ENCODE peak calls at places on chromosomes 6 and 20, in eight cellular contexts. N is fibroblast of the conjunctiva; D is GM19239; J is SW 1271; Q is EL; T is choroid plexus epithelial cell; P is central memory CD4-positive, alpha-beta T cell; E is psoas muscle. G is an unnamed sample.

GRCh38 chr6:14384175-14384949 is 266.8 kb downstream of the CD83 start:
- DNase-seq in N (no peak), D (no peak), J (no peak), Q (no peak), T (no peak), P (no peak), E (no peak), G (no peak)

GRCh38 chr6:75689576-75689975 is 59.5 kb upstream of the MYO6 start:
- DNase-seq in N (no peak), D (no peak), J (no peak), Q (no peak), T (no peak), P (no peak), E (no peak), G (no peak)

GRCh38 chr6:158819213-158819976 is at the start of gene EZR:
- DNase-seq in N (peak), D (peak), J (peak), Q (peak), T (peak), P (peak), E (peak), G (peak)

GRCh38 chr20:48668451-48668946 is 159.3 kb downstream of the PREX1 start:
- DNase-seq in N (peak), D (no peak), J (no peak), Q (peak), T (peak), P (no peak), E (peak), G (no peak)

GRCh38 chr20:37298190-37298939 is 8.9 kb downstream of the MANBAL start:
- DNase-seq in N (no peak), D (no peak), J (no peak), Q (peak), T (peak), P (no peak), E (peak), G (no peak)

GRCh38 chr20:46255440-46256104 is 52.7 kb downstream of the CDH22 start:
- DNase-seq in N (no peak), D (no peak), J (no peak), Q (peak), T (peak), P (no peak), E (peak), G (no peak)

GRCh38 chr6:147194652-147195403 is 9.4 kb upstream of the STXBP5 start:
- DNase-seq in N (no peak), D (no peak), J (no peak), Q (peak), T (no peak), P (no peak), E (no peak), G (no peak)

GRCh38 chr20:23915844-23916243 is 36.3 kb upstream of the CST5 start:
- DNase-seq in N (no peak), D (no peak), J (no peak), Q (no peak), T (no peak), P (no peak), E (no peak), G (no peak)

GRCh38 chr6:110341671-110342304 is 16.4 kb downstream of the METTL24 start:
- DNase-seq in N (no peak), D (no peak), J (no peak), Q (peak), T (peak), P (no peak), E (no peak), G (no peak)

GRCh38 chr6:5723905-5724691 is 282.6 kb downstream of the NRN1 start:
- DNase-seq in N (no peak), D (peak), J (no peak), Q (no peak), T (peak), P (no peak), E (no peak), G (no peak)

GRCh38 chr6:80468398-80468797 is 361.9 kb downstream of the BCKDHB start:
- DNase-seq in N (no peak), D (no peak), J (no peak), Q (no peak), T (peak), P (no peak), E (no peak), G (no peak)

GRCh38 chr20:61873651-61874420 is 191.8 kb downstream of the TAF4 start:
- DNase-seq in N (no peak), D (no peak), J (no peak), Q (no peak), T (no peak), P (no peak), E (no peak), G (no peak)

GRCh38 chr6:6697620-6698019 is 109.1 kb downstream of the LY86 start:
- DNase-seq in N (no peak), D (no peak), J (no peak), Q (no peak), T (no peak), P (no peak), E (no peak), G (no peak)

GRCh38 chr20:1964659-1965405 is 29.0 kb downstream of the PDYN start:
- DNase-seq in N (no peak), D (no peak), J (no peak), Q (peak), T (no peak), P (no peak), E (no peak), G (no peak)

GRCh38 chr6:141370438-141370837 is 762.3 kb upstream of the GJE1 start:
- DNase-seq in N (no peak), D (no peak), J (no peak), Q (no peak), T (no peak), P (no peak), E (no peak), G (no peak)

GRCh38 chr20:43579861-43580793 is 10.6 kb upstream of the IFT52 start:
- DNase-seq in N (no peak), D (no peak), J (no peak), Q (no peak), T (peak), P (no peak), E (no peak), G (no peak)

GRCh38 chr20:5261763-5262162 is 55.0 kb downstream of the PROKR2 start:
- DNase-seq in N (no peak), D (no peak), J (no peak), Q (no peak), T (no peak), P (no peak), E (no peak), G (no peak)

GRCh38 chr6:4489538-4489937 is 286.7 kb upstream of the CDYL start:
- DNase-seq in N (no peak), D (no peak), J (no peak), Q (no peak), T (no peak), P (no peak), E (no peak), G (no peak)

GRCh38 chr20:23205221-23205620 is 119.1 kb upstream of the CD93 start:
- DNase-seq in N (no peak), D (no peak), J (no peak), Q (no peak), T (no peak), P (no peak), E (no peak), G (no peak)

GRCh38 chr6:14770572-14770971 is 475.3 kb upstream of the JARID2 start:
- DNase-seq in N (peak), D (no peak), J (no peak), Q (peak), T (peak), P (no peak), E (no peak), G (no peak)

GRCh38 chr20:40711078-40711477 is 22.0 kb upstream of the MAFB start:
- DNase-seq in N (no peak), D (no peak), J (no peak), Q (no peak), T (no peak), P (no peak), E (no peak), G (no peak)

GRCh38 chr6:15148356-15149058 is 97.4 kb upstream of the JARID2 start:
- DNase-seq in N (peak), D (no peak), J (no peak), Q (peak), T (peak), P (no peak), E (no peak), G (no peak)

GRCh38 chr6:46757206-46757564 is 10.5 kb downstream of the ANKRD66 start:
- DNase-seq in N (no peak), D (no peak), J (no peak), Q (no peak), T (no peak), P (no peak), E (no peak), G (no peak)

GRCh38 chr20:19758888-19759331 is 852 bp downstream of the RIN2 start:
- DNase-seq in N (no peak), D (no peak), J (peak), Q (peak), T (peak), P (no peak), E (peak), G (no peak)

GRCh38 chr6:40585218-40585617 is 1.9 kb downstream of the LRFN2 start:
- DNase-seq in N (no peak), D (no peak), J (no peak), Q (no peak), T (no peak), P (no peak), E (no peak), G (no peak)

GRCh38 chr6:112330071-112330876 is 16.9 kb upstream of the RFPL4B start:
- DNase-seq in N (no peak), D (no peak), J (no peak), Q (peak), T (no peak), P (no peak), E (no peak), G (no peak)

GRCh38 chr6:157974341-157974894 is 7.2 kb upstream of the SYNJ2 start:
- DNase-seq in N (no peak), D (no peak), J (no peak), Q (peak), T (peak), P (no peak), E (no peak), G (no peak)

GRCh38 chr6:111423960-111424846 is 58.8 kb downstream of the REV3L start:
- DNase-seq in N (peak), D (no peak), J (no peak), Q (peak), T (peak), P (no peak), E (no peak), G (no peak)

GRCh38 chr20:19265646-19266374 is 53.4 kb downstream of the SLC24A3 start:
- DNase-seq in N (no peak), D (peak), J (no peak), Q (no peak), T (peak), P (no peak), E (no peak), G (no peak)

GRCh38 chr20:25574411-25574810 is 10.9 kb downstream of the NINL start:
- DNase-seq in N (no peak), D (no peak), J (no peak), Q (peak), T (peak), P (no peak), E (no peak), G (no peak)

GRCh38 chr6:123562677-123563076 is 74.1 kb downstream of the TRDN start:
- DNase-seq in N (no peak), D (no peak), J (no peak), Q (no peak), T (no peak), P (no peak), E (no peak), G (no peak)

GRCh38 chr6:45741437-45742166 is 274.1 kb downstream of the CLIC5 start:
- DNase-seq in N (peak), D (peak), J (no peak), Q (no peak), T (peak), P (no peak), E (no peak), G (no peak)